ENCODE peak calls at places on chromosomes 16 and 17, in five cellular contexts. Q, X, S, O and P are unnamed samples.

GRCh38 chr16:57390635-57391307 is 13.8 kb upstream of the CCL17 start:
- DNase-seq in Q (no peak), X (no peak), S (no peak), O (no peak), P (peak; percentile 69)

GRCh38 chr17:29571883-29572681 is 3.6 kb downstream of the TP53I13 start:
- DNase-seq in Q (no peak), X (no peak), S (no peak), O (no peak), P (no peak)

GRCh38 chr17:74595037-74595436 is 3.0 kb upstream of the CD300LD start:
- DNase-seq in Q (no peak), X (no peak), S (no peak), O (no peak), P (no peak)

GRCh38 chr17:75512946-75513666 is 2.2 kb downstream of the CASKIN2 start:
- DNase-seq in Q (no peak), X (no peak), S (no peak), O (no peak), P (no peak)

GRCh38 chr16:61862221-61862620 is 174.0 kb downstream of the CDH8 start:
- DNase-seq in Q (no peak), X (no peak), S (no peak), O (no peak), P (no peak)

GRCh38 chr17:28472871-28473497 is 460 bp upstream of the SLC13A2 start:
- DNase-seq in Q (no peak), X (no peak), S (no peak), O (no peak), P (no peak)

GRCh38 chr17:18332909-18333489 is 17.9 kb downstream of the SMCR8 start:
- DNase-seq in Q (no peak), X (no peak), S (no peak), O (no peak), P (no peak)

GRCh38 chr16:785563-786535 is 2.3 kb downstream of the RPUSD1 start:
- DNase-seq in Q (peak; percentile 77), X (peak; percentile 31), S (peak; percentile 70), O (peak; percentile 56), P (peak; percentile 26)

GRCh38 chr16:31880322-31880979 is 6.8 kb downstream of the ZNF267 start:
- DNase-seq in Q (no peak), X (no peak), S (peak; percentile 48), O (no peak), P (peak; percentile 66)

GRCh38 chr17:17554266-17554665 is 37.2 kb downstream of the PEMT start:
- DNase-seq in Q (no peak), X (no peak), S (no peak), O (no peak), P (no peak)

GRCh38 chr17:58756246-58757161 is 850 bp downstream of the PPM1E start:
- DNase-seq in Q (no peak), X (no peak), S (peak; percentile 34), O (no peak), P (no peak)

GRCh38 chr16:77736879-77737278 is 14.6 kb downstream of the NUDT7 start:
- DNase-seq in Q (no peak), X (peak; percentile 91), S (no peak), O (no peak), P (no peak)

GRCh38 chr17:81371910-81372760 is 23.1 kb upstream of the BAHCC1 start:
- DNase-seq in Q (peak; percentile 77), X (no peak), S (peak; percentile 44), O (no peak), P (peak; percentile 31)

GRCh38 chr17:79730437-79730768 is 340 bp upstream of the ENPP7 start:
- DNase-seq in Q (no peak), X (no peak), S (no peak), O (no peak), P (no peak)

GRCh38 chr16:86052926-86053325 is 154.0 kb downstream of the IRF8 start:
- DNase-seq in Q (no peak), X (no peak), S (no peak), O (no peak), P (no peak)

GRCh38 chr17:22217135-22217534 is 524.8 kb downstream of the KCNJ18 start:
- DNase-seq in Q (no peak), X (no peak), S (no peak), O (no peak), P (no peak)

GRCh38 chr17:80086081-80086480 is 15.3 kb upstream of the GAA start:
- DNase-seq in Q (no peak), X (peak; percentile 55), S (no peak), O (no peak), P (no peak)

GRCh38 chr17:42132941-42133340 is 10.3 kb downstream of the HSPB9 start:
- DNase-seq in Q (no peak), X (no peak), S (no peak), O (no peak), P (peak; percentile 48)

GRCh38 chr16:53031323-53031942 is 21.3 kb downstream of the CHD9NB start:
- DNase-seq in Q (no peak), X (no peak), S (no peak), O (no peak), P (no peak)

GRCh38 chr17:65975878-65976277 is 216.1 kb downstream of the CEP112 start:
- DNase-seq in Q (no peak), X (no peak), S (no peak), O (no peak), P (no peak)

GRCh38 chr17:83061586-83061985 is 17.8 kb upstream of the METRNL start:
- DNase-seq in Q (no peak), X (no peak), S (no peak), O (no peak), P (no peak)

GRCh38 chr16:12449374-12449773 is 354.3 kb downstream of the CPPED1 start:
- DNase-seq in Q (no peak), X (no peak), S (no peak), O (no peak), P (no peak)

GRCh38 chr17:31095239-31096105 is 695 bp downstream of the NF1 start:
- DNase-seq in Q (peak; percentile 77), X (peak; percentile 7), S (peak; percentile 82), O (peak; percentile 63), P (peak; percentile 47)

GRCh38 chr16:84378567-84378966 is 10.2 kb downstream of the ATP2C2 start:
- DNase-seq in Q (no peak), X (no peak), S (no peak), O (no peak), P (no peak)

GRCh38 chr16:50635505-50636392 is 45.4 kb downstream of the SNX20 start:
- DNase-seq in Q (peak; percentile 20), X (no peak), S (peak; percentile 73), O (no peak), P (no peak)

GRCh38 chr16:75570351-75571104 is 4.3 kb downstream of the GABARAPL2 start:
- DNase-seq in Q (no peak), X (no peak), S (no peak), O (no peak), P (no peak)

GRCh38 chr17:74571894-74572293 is 4.6 kb upstream of the CD300H start:
- DNase-seq in Q (no peak), X (no peak), S (no peak), O (no peak), P (no peak)

GRCh38 chr17:63843387-63844292 is 1.2 kb upstream of the SMARCD2 start:
- DNase-seq in Q (peak; percentile 57), X (no peak), S (no peak), O (no peak), P (peak; percentile 71)

GRCh38 chr17:61701334-61701733 is 110.3 kb upstream of the NACA2 start:
- DNase-seq in Q (no peak), X (no peak), S (no peak), O (no peak), P (no peak)

GRCh38 chr17:49315551-49315951 is 46.5 kb downstream of the ZNF652 start:
- DNase-seq in Q (peak; percentile 91), X (peak; percentile 78), S (peak; percentile 63), O (peak; percentile 31), P (peak; percentile 94)

GRCh38 chr16:56246051-56246817 is 54.9 kb downstream of the GNAO1 start:
- DNase-seq in Q (peak; percentile 54), X (peak; percentile 18), S (peak; percentile 23), O (peak; percentile 38), P (no peak)

GRCh38 chr17:30831257-30831656 is 509 bp upstream of the ATAD5 start:
- DNase-seq in Q (peak; percentile 44), X (no peak), S (peak; percentile 22), O (no peak), P (no peak)

GRCh38 chr17:38673714-38674012 is 1.1 kb downstream of the EPOP start:
- DNase-seq in Q (no peak), X (no peak), S (no peak), O (no peak), P (no peak)

GRCh38 chr17:72735602-72736001 is 356.9 kb downstream of the SLC39A11 start:
- DNase-seq in Q (no peak), X (no peak), S (no peak), O (no peak), P (no peak)

GRCh38 chr17:72733619-72734282 is 358.7 kb downstream of the SLC39A11 start:
- DNase-seq in Q (no peak), X (peak; percentile 66), S (no peak), O (no peak), P (no peak)

GRCh38 chr17:72734611-72735010 is 357.9 kb downstream of the SLC39A11 start:
- DNase-seq in Q (no peak), X (no peak), S (no peak), O (no peak), P (no peak)

GRCh38 chr17:72732893-72733618 is 359.4 kb downstream of the SLC39A11 start:
- DNase-seq in Q (no peak), X (no peak), S (no peak), O (no peak), P (no peak)

DNA sequence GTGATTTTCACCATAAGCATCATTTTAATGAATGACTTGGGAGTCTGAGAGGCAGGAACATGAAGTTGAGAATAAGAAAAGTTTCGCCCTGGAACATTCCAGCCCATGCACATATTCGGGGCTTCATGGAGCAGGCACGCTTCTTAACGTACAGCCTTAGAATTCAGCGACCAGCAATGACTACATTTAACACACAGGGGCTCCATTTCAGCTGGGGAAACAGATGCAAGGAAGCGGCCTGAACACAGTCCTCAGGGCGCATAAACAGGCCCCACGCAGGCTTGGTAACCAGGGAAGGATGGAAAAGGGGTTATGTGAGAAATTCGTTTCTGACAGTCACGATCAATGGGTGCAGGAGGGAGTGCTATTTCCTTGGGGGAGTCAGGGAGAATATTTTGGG is 357.4 kb downstream of the SLC39A11 start:
- DNase-seq in Q (no peak), X (no peak), S (no peak), O (no peak), P (no peak)
- TF ChIP-seq POLR2A in Q (no peak), X (no peak), S (no peak), O (no peak), P (no peak)

DNA sequence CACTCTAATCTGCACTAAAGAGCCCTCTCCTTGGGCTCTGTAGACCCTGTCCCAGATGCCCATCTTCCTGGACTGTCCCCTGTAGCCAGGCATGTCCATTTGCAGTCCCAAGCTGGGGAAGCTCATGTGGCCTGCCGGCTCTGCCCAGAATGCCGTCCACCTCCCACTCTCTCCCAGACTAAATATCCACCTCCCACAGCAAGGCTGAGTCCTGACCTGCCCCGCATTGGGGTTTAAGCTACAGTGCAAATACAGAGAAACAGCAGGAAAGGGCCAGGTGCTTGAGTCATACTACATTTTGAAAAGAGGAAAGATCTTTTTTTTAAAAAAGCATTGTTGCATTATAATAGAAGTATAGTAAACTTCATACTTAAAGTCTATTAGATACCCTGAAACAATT is 3.0 kb downstream of the ST6GALNAC2 start:
- DNase-seq in Q (no peak), X (no peak), S (no peak), O (no peak), P (no peak)
- TF ChIP-seq JUN in Q (no peak), X (no peak), S (no peak), O (no peak), P (no peak)

GRCh38 chr16:27401768-27402568 is at the start of gene IL21R:
- DNase-seq in Q (no peak), X (no peak), S (peak; percentile 29), O (no peak), P (no peak)
- TF ChIP-seq POLR2A in Q (no peak), X (no peak), S (no peak), O (no peak), P (no peak)

GRCh38 chr17:10762037-10762436 is 32.2 kb upstream of the TMEM220 start:
- DNase-seq in Q (no peak), X (no peak), S (no peak), O (no peak), P (no peak)
- TF ChIP-seq JUN in Q (no peak), X (no peak), S (no peak), O (no peak), P (no peak)